ENCODE peak calls at places on chromosomes 1 and 21, in four cellular contexts. H, V, Q and Y are unnamed samples.

GRCh38 chr1:68141079-68141800 is 90.8 kb upstream of the DIRAS3 start:
- DNase-seq in H (no peak), V (no peak), Q (no peak), Y (peak)

GRCh38 chr1:46806196-46807020 is 7.6 kb downstream of the CYP4B1 start:
- DNase-seq in H (peak), V (no peak), Q (peak), Y (no peak)

GRCh38 chr1:228824377-228824776 is 89.1 kb downstream of the RHOU start:
- DNase-seq in H (no peak), V (no peak), Q (no peak), Y (no peak)

GRCh38 chr1:30816211-30817082 is 58.9 kb upstream of the LAPTM5 start:
- DNase-seq in H (no peak), V (no peak), Q (peak), Y (no peak)

GRCh38 chr1:64934115-64934880 is 32.1 kb downstream of the JAK1 start:
- DNase-seq in H (no peak), V (no peak), Q (peak), Y (peak)

GRCh38 chr1:170700842-170701305 is 36.9 kb downstream of the PRRX1 start:
- DNase-seq in H (no peak), V (no peak), Q (peak), Y (no peak)

GRCh38 chr1:66371233-66372005 is 162.5 kb upstream of the SGIP1 start:
- DNase-seq in H (no peak), V (no peak), Q (peak), Y (no peak)

GRCh38 chr1:175191654-175192053 is 922 bp downstream of the KIAA0040 start:
- DNase-seq in H (peak), V (no peak), Q (peak), Y (no peak)

GRCh38 chr1:58721247-58721820 is 21.5 kb upstream of the MYSM1 start:
- DNase-seq in H (peak), V (no peak), Q (no peak), Y (no peak)

GRCh38 chr1:150409504-150410362 is 45.8 kb downstream of the RPRD2 start:
- DNase-seq in H (no peak), V (no peak), Q (no peak), Y (no peak)

GRCh38 chr1:162357681-162358266 is 18.9 kb downstream of the SPATA46 start:
- DNase-seq in H (no peak), V (no peak), Q (peak), Y (peak)

GRCh38 chr1:157040802-157041201 is 4.7 kb downstream of the ARHGEF11 start:
- DNase-seq in H (no peak), V (no peak), Q (peak), Y (peak)

GRCh38 chr1:156624814-156625435 is 5.7 kb downstream of the HAPLN2 start:
- DNase-seq in H (no peak), V (no peak), Q (no peak), Y (no peak)

GRCh38 chr1:26782521-26783212 is 5.1 kb upstream of the PIGV start:
- DNase-seq in H (no peak), V (no peak), Q (no peak), Y (no peak)

GRCh38 chr1:67683306-67683705 is 1.7 kb upstream of the GADD45A start:
- DNase-seq in H (no peak), V (no peak), Q (peak), Y (no peak)

GRCh38 chr1:63624911-63625310 is 31.7 kb downstream of the PGM1 start:
- DNase-seq in H (no peak), V (no peak), Q (peak), Y (no peak)

GRCh38 chr1:221648201-221648600 is 93.7 kb downstream of the DUSP10 start:
- DNase-seq in H (no peak), V (no peak), Q (peak), Y (no peak)

GRCh38 chr1:1298861-1299685 is 8.7 kb downstream of the ACAP3 start:
- DNase-seq in H (no peak), V (no peak), Q (peak), Y (no peak)

GRCh38 chr1:197042676-197043341 is 24.3 kb downstream of the F13B start:
- DNase-seq in H (no peak), V (no peak), Q (no peak), Y (no peak)

GRCh38 chr21:19461481-19462205 is 1058.1 kb upstream of the TMPRSS15 start:
- DNase-seq in H (no peak), V (no peak), Q (no peak), Y (no peak)

GRCh38 chr1:207085887-207086286 is 2.8 kb upstream of the C4BPB start:
- DNase-seq in H (no peak), V (no peak), Q (no peak), Y (no peak)

GRCh38 chr1:246035060-246035531 is 472.0 kb downstream of the SMYD3 start:
- DNase-seq in H (no peak), V (no peak), Q (peak), Y (no peak)

GRCh38 chr1:117959364-117959763 is 29.8 kb downstream of the WDR3 start:
- DNase-seq in H (no peak), V (no peak), Q (peak), Y (peak)

GRCh38 chr1:28817133-28817532 is 5.2 kb downstream of the OPRD1 start:
- DNase-seq in H (no peak), V (no peak), Q (no peak), Y (no peak)

GRCh38 chr1:208189183-208189582 is 55.0 kb downstream of the PLXNA2 start:
- DNase-seq in H (no peak), V (no peak), Q (no peak), Y (no peak)

GRCh38 chr1:51926171-51926812 is 47.8 kb upstream of the NRDC start:
- DNase-seq in H (no peak), V (no peak), Q (peak), Y (no peak)

GRCh38 chr1:116377564-116378529 is 4.8 kb downstream of the ATP1A1 start:
- DNase-seq in H (no peak), V (no peak), Q (peak), Y (peak)

GRCh38 chr1:43706598-43707190 is 642 bp upstream of the ST3GAL3 start:
- DNase-seq in H (no peak), V (no peak), Q (peak), Y (no peak)

GRCh38 chr1:229535226-229535625 is 23.3 kb downstream of the ABCB10 start:
- DNase-seq in H (no peak), V (no peak), Q (peak), Y (no peak)

GRCh38 chr1:29757866-29758763 is 521.8 kb downstream of the PTPRU start:
- DNase-seq in H (peak), V (no peak), Q (no peak), Y (no peak)

GRCh38 chr1:97139512-97139911 is 417.9 kb downstream of the PTBP2 start:
- DNase-seq in H (no peak), V (no peak), Q (peak), Y (no peak)

GRCh38 chr1:97135972-97136371 is 414.4 kb downstream of the PTBP2 start:
- DNase-seq in H (no peak), V (no peak), Q (no peak), Y (no peak)

GRCh38 chr1:97137862-97138514 is 416.4 kb downstream of the PTBP2 start:
- DNase-seq in H (no peak), V (no peak), Q (peak), Y (peak)

GRCh38 chr1:97136971-97137370 is 415.4 kb downstream of the PTBP2 start:
- DNase-seq in H (no peak), V (no peak), Q (no peak), Y (no peak)

DNA sequence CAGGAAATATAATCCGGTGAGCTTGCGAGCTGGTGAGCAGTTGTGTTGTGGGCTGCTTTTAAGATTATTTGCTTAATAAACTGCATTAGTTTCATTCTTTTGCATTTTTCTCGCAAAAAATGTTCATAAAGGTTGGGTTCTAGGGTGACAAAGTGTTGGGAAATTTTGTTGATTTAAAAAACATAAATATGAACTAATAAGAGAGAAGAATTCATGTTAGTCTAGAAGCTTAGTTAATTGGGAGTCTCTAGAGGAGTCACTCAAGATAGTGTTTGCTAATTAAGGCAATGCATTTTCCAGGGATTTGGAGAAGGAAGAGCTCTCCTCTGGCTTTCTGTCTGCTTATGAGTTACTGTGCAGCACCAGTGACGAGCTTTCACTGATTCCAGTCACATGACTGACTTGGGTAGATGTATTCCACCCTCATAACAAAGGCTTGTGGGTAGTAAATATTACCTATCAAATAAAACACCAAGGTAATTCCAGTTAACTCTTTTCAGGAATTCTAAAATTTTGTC is 417.0 kb downstream of the PTBP2 start:
- DNase-seq in H (no peak), V (no peak), Q (peak), Y (no peak)
- TF ChIP-seq CTCF in H (no peak), V (no peak), Q (no peak), Y (no peak)

DNA sequence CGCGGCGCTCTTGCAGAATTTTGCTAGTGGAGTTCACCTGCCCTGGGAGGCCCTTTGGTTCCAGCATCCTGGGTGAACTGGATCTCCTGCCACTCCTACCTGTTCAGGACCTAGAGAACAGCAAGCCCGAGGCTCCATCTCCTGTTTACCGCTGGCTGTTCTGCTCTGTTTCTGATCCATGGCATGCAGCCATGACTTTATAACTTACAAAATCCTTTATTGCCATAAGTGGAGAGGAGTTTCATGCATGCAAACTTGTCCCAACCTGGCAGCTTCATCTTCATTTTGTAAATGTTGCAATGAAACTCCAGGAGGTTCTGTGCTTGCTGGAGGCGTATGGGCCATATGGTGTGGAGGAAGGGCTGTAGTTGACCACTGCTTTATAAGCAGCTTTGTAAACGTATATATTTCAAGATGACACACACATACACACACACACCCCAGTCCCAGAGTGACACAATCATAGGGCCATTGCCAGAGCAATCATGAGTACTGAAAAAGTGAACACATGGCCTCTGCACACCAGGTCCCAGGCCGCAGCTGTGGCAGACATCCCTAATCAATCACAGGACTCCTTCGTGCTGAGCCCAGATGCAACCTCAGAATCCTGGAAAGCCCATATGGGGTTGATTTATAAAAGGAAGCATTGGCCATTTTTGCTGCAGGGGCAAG is 69.0 kb downstream of the UBIAD1 start:
- DNase-seq in H (no peak), V (no peak), Q (peak), Y (no peak)
- TF ChIP-seq CTCF in H (no peak), V (no peak), Q (no peak), Y (no peak)

DNA sequence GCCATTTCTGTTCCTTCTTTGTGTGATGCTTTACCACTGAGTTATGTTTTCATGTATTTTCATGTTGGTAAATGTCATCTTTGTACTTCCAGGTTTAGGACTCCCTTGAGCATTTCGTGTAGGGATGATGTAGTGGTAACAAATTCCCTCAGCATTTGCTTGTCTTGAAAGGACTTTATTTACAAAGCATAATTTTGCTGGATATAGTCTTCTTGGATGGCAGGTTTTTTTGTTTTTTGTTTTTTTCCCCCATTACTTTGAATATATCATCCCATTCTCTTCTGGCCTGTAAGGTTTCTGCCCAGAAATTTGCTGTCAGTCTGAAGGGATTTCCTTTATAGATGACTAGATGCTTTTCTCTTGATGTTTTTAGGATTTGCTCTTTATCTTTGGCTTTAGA is 133.4 kb downstream of the PCBP3 start:
- DNase-seq in H (no peak), V (no peak), Q (no peak), Y (no peak)
- TF ChIP-seq CTCF in H (no peak), V (no peak), Q (no peak), Y (no peak)

GRCh38 chr1:4422496-4423289 is 231.7 kb upstream of the AJAP1 start:
- DNase-seq in H (no peak), V (no peak), Q (no peak), Y (no peak)
- TF ChIP-seq CTCF in H (no peak), V (no peak), Q (no peak), Y (no peak)

DNA sequence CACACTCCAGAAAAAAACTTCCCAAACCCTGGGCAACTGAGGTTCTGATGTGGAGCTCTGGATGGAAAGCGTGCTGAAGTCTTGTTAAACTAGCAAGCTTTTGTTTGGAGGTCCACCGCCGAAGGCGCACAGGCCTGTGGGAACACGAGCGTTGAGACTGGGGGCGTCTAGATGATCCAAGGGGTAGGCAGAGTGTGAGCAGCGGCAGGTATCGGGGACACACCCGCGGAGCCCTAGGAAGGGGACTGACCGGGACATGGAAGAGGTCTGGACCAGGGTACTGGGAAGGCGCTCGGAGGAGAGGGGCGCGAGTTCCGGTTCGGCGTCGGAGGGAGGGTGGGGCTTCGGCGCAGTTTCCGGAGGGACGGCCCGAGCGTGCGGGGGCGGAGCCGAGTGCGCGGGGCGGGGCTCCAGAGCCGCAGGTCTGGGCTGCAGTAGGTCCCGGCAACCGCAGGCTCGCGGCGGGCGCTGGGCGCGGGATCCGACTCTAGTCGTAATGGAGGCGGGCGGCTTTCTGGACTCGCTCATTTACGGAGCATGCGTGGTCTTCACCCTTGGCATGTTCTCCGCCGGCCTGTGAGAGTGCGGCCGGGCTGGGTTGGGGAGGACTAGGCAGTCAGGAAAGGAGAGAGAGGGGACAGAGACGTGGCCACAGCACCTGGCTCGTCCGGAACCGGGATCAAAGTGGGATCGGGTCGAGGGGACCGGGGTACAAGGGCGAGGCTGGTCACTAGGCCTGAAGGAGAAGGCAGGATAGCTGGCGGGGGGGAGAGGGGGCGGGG is at the start of gene SLC50A1:
- DNase-seq in H (peak), V (peak), Q (peak), Y (peak)
- TF ChIP-seq CTCF in H (peak), V (no peak), Q (no peak), Y (no peak)

GRCh38 chr1:2595812-2596529 is 9.4 kb downstream of the PRXL2B start:
- DNase-seq in H (no peak), V (no peak), Q (no peak), Y (no peak)

GRCh38 chr1:2595261-2595811 is 8.8 kb downstream of the PRXL2B start:
- DNase-seq in H (no peak), V (peak), Q (no peak), Y (no peak)

GRCh38 chr1:2596530-2597333 is 10.2 kb downstream of the PRXL2B start:
- DNase-seq in H (no peak), V (no peak), Q (no peak), Y (no peak)

GRCh38 chr1:2597441-2598328 is 11.1 kb downstream of the PRXL2B start:
- DNase-seq in H (no peak), V (no peak), Q (no peak), Y (no peak)

DNA sequence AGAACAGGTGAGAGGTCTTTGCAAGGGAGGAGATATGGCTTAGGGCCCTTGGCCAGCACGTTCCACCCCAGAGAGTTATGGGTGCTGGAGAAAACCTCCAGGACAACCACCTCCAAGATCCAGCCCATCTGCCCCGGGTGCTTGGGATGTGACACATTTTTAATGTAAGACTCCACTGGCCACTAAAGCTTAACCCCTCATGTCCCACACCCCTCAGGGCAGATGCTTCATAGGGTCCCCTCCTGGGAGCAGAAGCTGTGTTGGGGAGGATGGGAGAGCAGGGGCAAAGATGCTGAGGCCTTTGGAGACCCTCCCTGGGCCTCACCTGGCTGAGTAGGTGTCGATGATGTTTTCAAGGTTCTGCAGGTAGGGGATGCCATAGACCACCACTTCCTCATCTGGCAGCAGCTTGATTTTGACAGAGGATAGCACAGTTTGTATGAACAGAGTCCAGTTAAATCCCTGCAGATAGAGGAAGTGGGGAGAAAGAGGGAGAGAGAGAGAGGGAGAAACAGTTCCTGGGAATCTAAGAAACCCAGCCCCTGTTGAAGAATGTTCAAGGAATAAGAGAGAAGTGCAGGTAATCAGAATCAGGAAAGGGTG is 11.9 kb downstream of the PRXL2B start:
- DNase-seq in H (no peak), V (no peak), Q (no peak), Y (no peak)
- TF ChIP-seq CTCF in H (no peak), V (no peak), Q (no peak), Y (no peak)

GRCh38 chr1:11640101-11640500 is 14.1 kb downstream of the FBXO2 start:
- DNase-seq in H (no peak), V (no peak), Q (no peak), Y (no peak)
- TF ChIP-seq CTCF in H (no peak), V (no peak), Q (no peak), Y (no peak)

GRCh38 chr1:35642472-35642955 is 1.2 kb upstream of the PSMB2 start:
- DNase-seq in H (no peak), V (no peak), Q (peak), Y (no peak)
- TF ChIP-seq CTCF in H (no peak), V (no peak), Q (no peak), Y (no peak)